ENCODE peak calls at places on chromosome 12, in seven cellular contexts. G is ovary; Z is HS-5; O is NCI-H1105; M is astrocyte; T is LoVo; B is stimulated activated CD4-positive, alpha-beta T cell treated with anti-CD3 and anti-CD28 coated beads, Interleukin-2, amount 100 ng/mL, for 48 hours. X is an unnamed sample.

GRCh38 chr12:3432868-3433267 is 58.1 kb upstream of the PRMT8 start:
- DNase-seq in G (no peak), Z (no peak), O (no peak), M (no peak), T (no peak), B (no peak), X (no peak)

GRCh38 chr12:106584104-106585064 is 1.6 kb downstream of the RFX4 start:
- DNase-seq in G (no peak), Z (no peak), O (no peak), M (no peak), T (no peak), B (no peak), X (no peak)

GRCh38 chr12:67792185-67792584 is 143.6 kb downstream of the DYRK2 start:
- DNase-seq in G (no peak), Z (no peak), O (no peak), M (no peak), T (no peak), B (no peak), X (no peak)

GRCh38 chr12:15979096-15980091 is 68.3 kb downstream of the DERA start:
- DNase-seq in G (no peak), Z (peak; percentile 82), O (no peak), M (peak; percentile 98), T (peak; percentile 58), B (no peak), X (no peak)

GRCh38 chr12:57031228-57031670 is 14.9 kb upstream of the TAC3 start:
- DNase-seq in G (no peak), Z (no peak), O (peak; percentile 50), M (no peak), T (peak; percentile 71), B (no peak), X (no peak)

GRCh38 chr12:87923361-87923760 is 105.8 kb downstream of the C12orf50 start:
- DNase-seq in G (no peak), Z (no peak), O (no peak), M (no peak), T (no peak), B (no peak), X (no peak)

GRCh38 chr12:94874086-94874985 is 129.2 kb downstream of the NDUFA12 start:
- DNase-seq in G (no peak), Z (no peak), O (no peak), M (no peak), T (no peak), B (no peak), X (no peak)

GRCh38 chr12:62537544-62537943 is 70.9 kb downstream of the MON2 start:
- DNase-seq in G (peak; percentile 27), Z (peak; percentile 28), O (no peak), M (peak; percentile 78), T (peak; percentile 23), B (no peak), X (no peak)

GRCh38 chr12:131521326-131521725 is 189.6 kb upstream of the SFSWAP start:
- DNase-seq in G (no peak), Z (no peak), O (no peak), M (no peak), T (no peak), B (no peak), X (no peak)

GRCh38 chr12:130916251-130916911 is 37.3 kb upstream of the ADGRD1 start:
- DNase-seq in G (peak; percentile 75), Z (no peak), O (peak; percentile 78), M (no peak), T (peak; percentile 23), B (peak; percentile 1), X (peak; percentile 26)

GRCh38 chr12:6341439-6342139 is at the start of gene TNFRSF1A:
- DNase-seq in G (peak; percentile 87), Z (peak; percentile 61), O (no peak), M (peak; percentile 73), T (peak; percentile 84), B (no peak), X (peak; percentile 86)

GRCh38 chr12:12482150-12482761 is 80.4 kb downstream of the DUSP16 start:
- DNase-seq in G (no peak), Z (no peak), O (no peak), M (no peak), T (no peak), B (no peak), X (no peak)

GRCh38 chr12:130506844-130507243 is 169.2 kb downstream of the PIWIL1 start:
- DNase-seq in G (no peak), Z (no peak), O (no peak), M (no peak), T (no peak), B (no peak), X (no peak)

X was measured in left colon.